ENCODE peak calls at places on chromosomes 11 and 22, in six cellular contexts. N, Y, T, Z, O and D are unnamed samples. For H3K4me1, the result is how much of the 10 kb centered on the place peaks cover.

GRCh38 chr22:44260216-44261035 is 52.3 kb downstream of the SHISAL1 start:
- DNase-seq in N (no peak), Z (no peak), T (no peak), O (no peak), Y (peak), D (no peak)

GRCh38 chr11:129881570-129882170 is 13.7 kb downstream of the NFRKB start:
- DNase-seq in Z (no peak), Y (peak), N (peak), O (peak), T (peak), D (no peak)

GRCh38 chr22:40263191-40263590 is 83.1 kb upstream of the ADSL start:
- DNase-seq in O (no peak), T (no peak), Z (no peak), Y (no peak), N (no peak), D (no peak)

GRCh38 chr11:3609416-3610265 is 32.2 kb downstream of the ART5 start:
- DNase-seq in Z (no peak), T (peak), Y (peak), N (peak), O (peak), D (no peak)

GRCh38 chr11:692824-693414 is 2.1 kb downstream of the DEAF1 start:
- DNase-seq in N (no peak), Y (no peak), Z (no peak), T (no peak), O (no peak), D (no peak)

GRCh38 chr11:34493468-34493867 is 20.1 kb downstream of the ELF5 start:
- DNase-seq in Z (no peak), O (no peak), N (no peak), Y (no peak), T (peak), D (no peak)

GRCh38 chr11:10743354-10744035 is 7.6 kb upstream of the CTR9 start:
- DNase-seq in Z (no peak), Y (no peak), T (no peak), O (no peak), N (no peak), D (no peak)

GRCh38 chr11:124082371-124082770 is 32.9 kb upstream of the VWA5A start:
- DNase-seq in T (no peak), Z (no peak), O (no peak), N (no peak), Y (no peak), D (no peak)

GRCh38 chr22:39171623-39172264 is 19.3 kb upstream of the CBX7 start:
- DNase-seq in Z (no peak), N (no peak), O (peak), Y (peak), T (no peak), D (no peak)

GRCh38 chr22:46953968-46954755 is 191.7 kb downstream of the TBC1D22A start:
- DNase-seq in T (no peak), O (peak), N (no peak), Z (no peak), Y (no peak), D (no peak)

GRCh38 chr11:84390441-84391078 is 1104.4 kb upstream of the CCDC90B start:
- DNase-seq in Z (no peak), N (no peak), Y (peak), T (no peak), O (peak), D (no peak)

GRCh38 chr11:112881461-112881860 is 79.8 kb upstream of the NCAM1 start:
- DNase-seq in N (peak), Y (peak), T (peak), Z (peak), O (peak), D (peak)

GRCh38 chr11:85941380-85941973 is 86.3 kb downstream of the CCDC83 start:
- DNase-seq in N (peak), T (peak), O (peak), Y (peak), Z (peak), D (no peak)

GRCh38 chr11:10379433-10379832 is 74.6 kb downstream of the ADM start:
- DNase-seq in N (no peak), Z (no peak), O (no peak), Y (no peak), T (peak), D (no peak)

GRCh38 chr11:68212421-68213134 is 518 bp downstream of the KMT5B start:
- DNase-seq in O (peak), Y (peak), Z (peak), T (peak), N (peak), D (no peak)

GRCh38 chr22:19772673-19773469 is 12.3 kb downstream of the TBX1 start:
- DNase-seq in N (no peak), Y (no peak), O (no peak), T (no peak), Z (no peak), D (no peak)

GRCh38 chr11:36088234-36088975 is 144.5 kb downstream of the LDLRAD3 start:
- DNase-seq in N (no peak), Y (no peak), Z (no peak), O (no peak), T (peak), D (no peak)

GRCh38 chr11:68345776-68346728 is 33.7 kb downstream of the LRP5 start:
- DNase-seq in Y (no peak), T (no peak), O (no peak), N (no peak), Z (no peak), D (no peak)

GRCh38 chr11:14818779-14819178 is 73.3 kb downstream of the CYP2R1 start:
- DNase-seq in O (no peak), T (no peak), N (no peak), Y (no peak), Z (no peak), D (no peak)

GRCh38 chr22:39146256-39147101 is 6.0 kb downstream of the CBX7 start:
- DNase-seq in O (no peak), T (peak), Z (no peak), N (no peak), Y (no peak), D (no peak)

GRCh38 chr11:45872513-45873356 is 12.7 kb upstream of the MAPK8IP1 start:
- DNase-seq in T (peak), Y (peak), Z (no peak), N (peak), O (peak), D (no peak)

GRCh38 chr11:94546886-94547285 is 3.2 kb downstream of the FUT4 start:
- DNase-seq in N (no peak), O (no peak), Y (no peak), T (no peak), Z (no peak), D (no peak)

GRCh38 chr11:93626038-93626437 is 35.4 kb upstream of the CEP295 start:
- DNase-seq in Y (no peak), Z (no peak), T (no peak), N (no peak), O (no peak), D (no peak)

GRCh38 chr22:32473388-32473952 is 1.1 kb upstream of the FBXO7 start:
- DNase-seq in Z (no peak), O (peak), Y (no peak), T (peak), N (peak), D (no peak)

GRCh38 chr11:62432695-62433094 is 13.9 kb downstream of the SCGB1A1 start:
- DNase-seq in N (no peak), T (no peak), Z (no peak), O (no peak), Y (no peak), D (no peak)

GRCh38 chr22:21701384-21701971 is 34.1 kb downstream of the YPEL1 start:
- DNase-seq in T (no peak), N (no peak), Z (no peak), Y (no peak), O (no peak), D (no peak)

GRCh38 chr22:49063040-49063329 is 764.7 kb downstream of the BRD1 start:
- DNase-seq in O (no peak), T (no peak), Y (no peak), N (no peak), Z (no peak), D (no peak)

GRCh38 chr11:37905707-37906417 is 1307.8 kb upstream of the RAG2 start:
- DNase-seq in Z (no peak), N (no peak), Y (no peak), T (no peak), O (peak), D (no peak)

GRCh38 chr11:64055077-64055476 is 19.3 kb downstream of the FLRT1 start:
- DNase-seq in N (no peak), O (no peak), Y (no peak), Z (no peak), T (peak), D (no peak)
- H3K4me1 ChIP-seq in N (under half), O (under half), Y (under half), Z (under half), T (under half), D (under half)

DNA sequence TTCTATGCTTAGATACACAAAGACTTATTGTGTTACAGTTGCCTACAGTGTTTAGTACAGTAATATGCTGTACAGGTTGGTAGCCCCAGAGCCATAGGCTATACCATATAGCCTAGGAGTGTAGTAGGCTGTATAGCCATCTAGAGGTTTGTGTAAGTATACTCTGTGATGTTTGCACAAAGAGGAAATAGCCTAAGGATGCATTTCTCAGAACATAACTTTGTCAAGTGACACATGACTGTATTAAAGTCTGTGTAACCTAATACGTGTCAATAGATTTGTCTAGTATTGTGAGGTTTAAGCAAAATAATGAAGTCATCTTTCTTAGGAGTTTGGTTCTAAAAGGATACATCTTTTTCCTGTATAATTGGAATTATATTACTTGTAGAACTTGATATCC is 5.5 kb downstream of the ZC3H12C start:
- DNase-seq in N (no peak), Z (no peak), Y (no peak), T (no peak), O (no peak), D (no peak)
- H3K4me1 ChIP-seq in N (half or more), Z (under half), Y (under half), T (under half), O (under half), D (under half)

GRCh38 chr11:61164610-61165424 is 3.6 kb upstream of the VPS37C start:
- DNase-seq in O (no peak), T (no peak), Z (no peak), Y (no peak), N (no peak), D (no peak)
- H3K4me1 ChIP-seq in O (under half), T (under half), Z (under half), Y (under half), N (under half), D (under half)

GRCh38 chr22:27919943-27920755 is 1.1 kb upstream of the PITPNB start:
- DNase-seq in O (peak), T (peak), Z (peak), Y (peak), N (peak), D (no peak)

GRCh38 chr22:27919222-27919942 is at the start of gene PITPNB:
- DNase-seq in O (peak), T (peak), N (peak), Y (peak), Z (peak), D (peak)

GRCh38 chr22:27913162-27913741 is 5.8 kb downstream of the PITPNB start:
- DNase-seq in Z (no peak), Y (no peak), T (no peak), O (no peak), N (no peak), D (no peak)

DNA sequence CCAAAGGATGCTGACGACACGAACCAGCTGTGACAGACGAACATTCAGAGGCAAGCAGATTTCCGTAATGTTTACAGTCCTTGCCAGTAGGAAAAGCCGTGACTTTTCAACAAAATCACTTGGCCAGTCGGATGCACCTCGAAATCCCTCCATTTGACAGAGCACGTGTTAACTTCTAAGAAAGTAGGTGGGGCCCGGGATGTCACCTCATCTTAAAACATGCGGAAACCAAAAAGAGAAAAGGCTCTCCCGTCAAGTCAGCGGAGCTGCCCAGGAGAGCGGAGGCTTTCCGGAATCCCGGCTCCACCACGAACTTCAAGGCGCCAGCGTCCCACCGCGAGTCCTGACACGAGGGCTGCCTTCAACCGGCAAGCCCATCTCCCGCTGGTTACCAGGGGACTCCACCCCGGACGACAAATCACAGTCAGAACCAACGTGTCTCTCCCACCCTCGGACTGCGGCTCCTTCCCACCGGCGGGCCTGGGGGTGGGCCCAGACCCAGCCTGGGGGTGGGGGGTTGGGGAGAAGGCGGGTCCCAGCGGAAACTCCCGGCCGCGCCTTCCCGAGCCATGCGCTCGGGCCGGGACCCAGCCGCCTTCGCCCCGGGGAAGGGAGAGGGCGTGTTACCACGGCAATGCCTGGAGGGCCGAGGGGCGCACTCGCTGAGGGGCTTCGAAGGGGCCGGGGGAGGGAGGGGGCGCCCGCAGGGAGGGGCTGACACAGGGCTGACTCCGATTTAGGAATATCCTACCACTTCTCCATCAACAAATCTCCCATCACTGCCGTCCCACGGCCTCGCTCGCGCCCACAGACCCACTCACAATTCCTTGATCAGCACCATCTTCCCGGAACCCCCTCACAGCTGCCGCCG is 470 bp downstream of the PITPNB start:
- DNase-seq in N (peak), O (peak), Z (peak), T (peak), Y (peak), D (peak)
- H3K4me1 ChIP-seq in N (under half), O (under half), Z (under half), T (half or more), Y (under half), D (under half)

GRCh38 chr11:76624515-76625379 is 45.8 kb downstream of the LRRC32 start:
- DNase-seq in Z (no peak), N (no peak), Y (no peak), O (no peak), T (no peak), D (no peak)
- H3K4me1 ChIP-seq in Z (under half), N (under half), Y (under half), O (under half), T (under half), D (half or more)

DNA sequence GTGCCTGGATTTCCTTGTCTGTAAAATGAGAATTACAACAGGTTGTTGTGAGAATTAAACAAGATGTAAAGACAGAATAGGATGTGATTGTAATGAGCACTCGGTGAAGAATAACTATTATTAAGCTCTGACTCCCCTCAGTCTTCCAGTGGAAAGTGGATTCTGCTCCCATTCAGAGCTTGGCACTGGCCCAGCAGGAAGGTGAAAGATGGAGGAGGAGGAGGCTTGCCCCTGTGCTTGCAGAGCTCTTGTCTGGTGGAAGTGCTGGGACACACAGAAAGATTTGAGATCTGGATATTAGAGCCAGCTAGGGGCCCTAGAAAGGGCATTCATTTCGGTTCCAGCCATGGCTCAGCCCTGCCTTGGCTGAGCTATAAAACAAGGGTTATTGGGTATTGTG is 28.2 kb downstream of the PHLDB1 start:
- DNase-seq in T (no peak), Y (no peak), N (no peak), Z (no peak), O (no peak), D (no peak)
- H3K4me1 ChIP-seq in T (under half), Y (under half), N (under half), Z (under half), O (under half), D (under half)

GRCh38 chr22:24505337-24505736 is 10.2 kb downstream of the UPB1 start:
- DNase-seq in O (no peak), Y (no peak), N (no peak), Z (no peak), T (no peak), D (no peak)
- H3K4me1 ChIP-seq in O (under half), Y (under half), N (under half), Z (under half), T (under half), D (under half)

GRCh38 chr11:119112314-119113020 is 5.3 kb downstream of the C2CD2L start:
- DNase-seq in Z (no peak), O (no peak), T (no peak), Y (no peak), N (no peak), D (no peak)
- H3K4me1 ChIP-seq in Z (under half), O (under half), T (under half), Y (under half), N (under half), D (under half)

GRCh38 chr11:5891216-5891800 is 1.7 kb upstream of the OR52E5 start:
- DNase-seq in T (peak), N (peak), O (peak), Z (no peak), Y (no peak), D (no peak)

GRCh38 chr11:5887172-5887571 is 5.8 kb upstream of the OR52E5 start:
- DNase-seq in T (no peak), Y (no peak), N (no peak), Z (no peak), O (no peak), D (no peak)

DNA sequence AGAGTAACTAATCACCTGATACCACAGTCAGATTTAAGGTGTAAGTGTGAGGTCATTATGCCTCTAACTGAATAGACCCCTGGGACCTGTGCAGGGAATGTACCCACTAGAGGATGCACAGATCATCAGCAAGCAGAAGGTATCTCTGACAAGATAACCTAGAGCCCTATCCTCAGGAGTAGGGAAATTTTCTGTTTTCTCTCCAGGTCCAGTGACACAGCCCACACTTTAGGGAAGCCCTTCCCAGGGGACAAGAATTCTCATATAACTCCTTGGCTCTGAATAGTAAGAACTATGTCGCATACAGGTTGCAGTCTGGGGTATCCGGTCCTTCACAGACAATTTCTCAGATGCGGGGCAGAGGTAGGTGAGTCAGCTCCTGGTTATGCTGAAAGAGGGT is at the start of gene OR52E5:
- DNase-seq in Y (no peak), O (no peak), N (no peak), Z (no peak), T (no peak), D (no peak)
- H3K4me1 ChIP-seq in Y (under half), O (under half), N (under half), Z (under half), T (under half), D (under half)

GRCh38 chr11:73162196-73162740 is 20.1 kb upstream of the FCHSD2 start:
- DNase-seq in O (no peak), N (no peak), Y (no peak), T (no peak), Z (no peak), D (no peak)

GRCh38 chr11:73157141-73158010 is 15.3 kb upstream of the FCHSD2 start:
- DNase-seq in N (no peak), Y (no peak), O (no peak), Z (no peak), T (peak), D (peak)

GRCh38 chr11:73158356-73159051 is 16.4 kb upstream of the FCHSD2 start:
- DNase-seq in N (no peak), Z (no peak), O (no peak), Y (no peak), T (no peak), D (no peak)

GRCh38 chr11:73159297-73159696 is 17.2 kb upstream of the FCHSD2 start:
- DNase-seq in Y (no peak), Z (no peak), N (no peak), T (no peak), O (no peak), D (no peak)

DNA sequence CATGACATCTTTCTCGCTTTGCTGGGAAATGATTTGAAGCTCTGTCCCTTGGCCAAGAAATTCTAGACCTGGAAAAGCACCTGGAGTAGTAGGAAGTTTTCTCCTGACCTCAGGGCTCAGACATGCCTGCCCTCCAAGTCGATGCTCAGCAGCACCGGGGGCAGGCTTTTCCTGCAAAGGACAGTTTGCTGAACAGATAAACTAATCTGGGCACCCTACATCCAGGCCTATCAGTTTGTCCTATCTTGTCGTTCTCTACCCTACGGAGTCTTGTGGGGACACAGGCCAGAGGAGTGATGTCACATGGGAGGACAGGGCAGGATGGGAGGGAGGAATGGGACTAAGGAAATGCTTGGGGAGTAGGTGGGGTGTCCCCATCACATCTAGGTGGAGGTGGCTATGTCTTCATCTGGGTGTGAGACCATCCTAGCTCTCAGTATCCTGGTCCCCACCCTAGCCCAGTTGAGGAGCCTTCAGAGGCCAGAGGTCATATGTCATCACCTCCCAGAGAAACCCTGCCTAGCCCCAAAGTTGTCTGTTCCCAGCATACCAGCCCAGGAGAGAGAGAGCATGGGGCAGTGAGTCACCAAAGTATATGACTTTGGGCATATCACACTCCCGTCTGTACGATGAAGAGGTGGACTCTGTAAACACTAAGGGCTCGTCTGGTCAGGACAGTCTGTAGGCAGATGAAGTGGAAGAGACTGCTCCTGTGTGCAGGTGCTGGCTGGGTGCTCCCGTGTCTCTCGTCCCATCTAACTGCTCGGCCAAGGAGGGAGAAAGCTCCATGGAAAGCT is 18.1 kb upstream of the FCHSD2 start:
- DNase-seq in N (no peak), Z (no peak), T (no peak), Y (no peak), O (no peak), D (no peak)
- H3K4me1 ChIP-seq in N (under half), Z (under half), T (under half), Y (under half), O (under half), D (under half)